ENCODE peak calls at places on chromosomes 4 and X, in eight cellular contexts. One of them, this sample, is unnamed.

GRCh38 chr4:168844261-168845039 is 165.6 kb downstream of the CBR4 start:
- DNase-seq in heart left ventricle: no peak
- DNase-seq in mammary epithelial cell: no peak
- DNase-seq in right cardiac atrium: no peak
- DNase-seq in OCI-LY7: no peak
- DNase-seq in spleen: no peak
- DNase-seq in Panc1: no peak
- DNase-seq in AG04450: peak
- DNase-seq in this sample: no peak

GRCh38 chr4:93983133-93983532 is 154.6 kb downstream of the ATOH1 start:
- DNase-seq in heart left ventricle: no peak
- DNase-seq in mammary epithelial cell: no peak
- DNase-seq in right cardiac atrium: no peak
- DNase-seq in OCI-LY7: peak
- DNase-seq in spleen: no peak
- DNase-seq in Panc1: no peak
- DNase-seq in AG04450: no peak
- DNase-seq in this sample: no peak

GRCh38 chr4:141645611-141646340 is 9.4 kb downstream of the IL15 start:
- DNase-seq in heart left ventricle: no peak
- DNase-seq in mammary epithelial cell: peak
- DNase-seq in right cardiac atrium: no peak
- DNase-seq in OCI-LY7: no peak
- DNase-seq in spleen: no peak
- DNase-seq in Panc1: no peak
- DNase-seq in AG04450: no peak
- DNase-seq in this sample: no peak

GRCh38 chr4:151786158-151786495 is 25.3 kb upstream of the GATB start:
- DNase-seq in heart left ventricle: no peak
- DNase-seq in mammary epithelial cell: no peak
- DNase-seq in right cardiac atrium: no peak
- DNase-seq in OCI-LY7: no peak
- DNase-seq in spleen: no peak
- DNase-seq in Panc1: no peak
- DNase-seq in AG04450: no peak
- DNase-seq in this sample: no peak

GRCh38 chrX:141924293-141924692 is 20.6 kb downstream of the MAGEC1 start:
- DNase-seq in heart left ventricle: no peak
- DNase-seq in mammary epithelial cell: no peak
- DNase-seq in right cardiac atrium: no peak
- DNase-seq in OCI-LY7: no peak
- DNase-seq in spleen: no peak
- DNase-seq in Panc1: no peak
- DNase-seq in AG04450: no peak
- DNase-seq in this sample: no peak

GRCh38 chrX:85243761-85244410 is at the start of the genes SATL1 and ZNF711:
- DNase-seq in heart left ventricle: peak
- DNase-seq in mammary epithelial cell: peak
- DNase-seq in right cardiac atrium: peak
- DNase-seq in OCI-LY7: peak
- DNase-seq in spleen: peak
- DNase-seq in Panc1: no peak
- DNase-seq in AG04450: no peak
- DNase-seq in this sample: no peak

GRCh38 chr4:163693211-163693610 is 198.7 kb downstream of the TMA16 start:
- DNase-seq in heart left ventricle: no peak
- DNase-seq in mammary epithelial cell: no peak
- DNase-seq in right cardiac atrium: no peak
- DNase-seq in OCI-LY7: no peak
- DNase-seq in spleen: no peak
- DNase-seq in Panc1: no peak
- DNase-seq in AG04450: peak
- DNase-seq in this sample: no peak

GRCh38 chr4:14958436-14958835 is 43.8 kb upstream of the CPEB2 start:
- DNase-seq in heart left ventricle: no peak
- DNase-seq in mammary epithelial cell: no peak
- DNase-seq in right cardiac atrium: no peak
- DNase-seq in OCI-LY7: no peak
- DNase-seq in spleen: no peak
- DNase-seq in Panc1: no peak
- DNase-seq in AG04450: no peak
- DNase-seq in this sample: no peak

GRCh38 chrX:11446951-11447350 is 153.7 kb downstream of the AMELX start:
- DNase-seq in heart left ventricle: no peak
- DNase-seq in mammary epithelial cell: no peak
- DNase-seq in right cardiac atrium: no peak
- DNase-seq in OCI-LY7: no peak
- DNase-seq in spleen: no peak
- DNase-seq in Panc1: no peak
- DNase-seq in AG04450: no peak
- DNase-seq in this sample: no peak

GRCh38 chr4:40445671-40446070 is 110.5 kb downstream of the CHRNA9 start:
- DNase-seq in heart left ventricle: no peak
- DNase-seq in mammary epithelial cell: no peak
- DNase-seq in right cardiac atrium: no peak
- DNase-seq in OCI-LY7: no peak
- DNase-seq in spleen: no peak
- DNase-seq in Panc1: no peak
- DNase-seq in AG04450: no peak
- DNase-seq in this sample: no peak

GRCh38 chr4:142565771-142566170 is 280.3 kb downstream of the INPP4B start:
- DNase-seq in heart left ventricle: no peak
- DNase-seq in mammary epithelial cell: no peak
- DNase-seq in right cardiac atrium: no peak
- DNase-seq in OCI-LY7: no peak
- DNase-seq in spleen: no peak
- DNase-seq in Panc1: no peak
- DNase-seq in AG04450: no peak
- DNase-seq in this sample: no peak

GRCh38 chr4:98656443-98656842 is 2.0 kb downstream of the TSPAN5 start:
- DNase-seq in heart left ventricle: no peak
- DNase-seq in mammary epithelial cell: no peak
- DNase-seq in right cardiac atrium: no peak
- DNase-seq in OCI-LY7: no peak
- DNase-seq in spleen: no peak
- DNase-seq in Panc1: no peak
- DNase-seq in AG04450: no peak
- DNase-seq in this sample: no peak
- H3K27ac ChIP-seq in heart left ventricle: no peak
- H3K27ac ChIP-seq in mammary epithelial cell: peak
- H3K27ac ChIP-seq in right cardiac atrium: no peak
- H3K27ac ChIP-seq in OCI-LY7: no peak
- H3K27ac ChIP-seq in spleen: no peak
- H3K27ac ChIP-seq in Panc1: peak
- H3K27ac ChIP-seq in AG04450: no peak
- H3K27ac ChIP-seq in this sample: no peak

DNA sequence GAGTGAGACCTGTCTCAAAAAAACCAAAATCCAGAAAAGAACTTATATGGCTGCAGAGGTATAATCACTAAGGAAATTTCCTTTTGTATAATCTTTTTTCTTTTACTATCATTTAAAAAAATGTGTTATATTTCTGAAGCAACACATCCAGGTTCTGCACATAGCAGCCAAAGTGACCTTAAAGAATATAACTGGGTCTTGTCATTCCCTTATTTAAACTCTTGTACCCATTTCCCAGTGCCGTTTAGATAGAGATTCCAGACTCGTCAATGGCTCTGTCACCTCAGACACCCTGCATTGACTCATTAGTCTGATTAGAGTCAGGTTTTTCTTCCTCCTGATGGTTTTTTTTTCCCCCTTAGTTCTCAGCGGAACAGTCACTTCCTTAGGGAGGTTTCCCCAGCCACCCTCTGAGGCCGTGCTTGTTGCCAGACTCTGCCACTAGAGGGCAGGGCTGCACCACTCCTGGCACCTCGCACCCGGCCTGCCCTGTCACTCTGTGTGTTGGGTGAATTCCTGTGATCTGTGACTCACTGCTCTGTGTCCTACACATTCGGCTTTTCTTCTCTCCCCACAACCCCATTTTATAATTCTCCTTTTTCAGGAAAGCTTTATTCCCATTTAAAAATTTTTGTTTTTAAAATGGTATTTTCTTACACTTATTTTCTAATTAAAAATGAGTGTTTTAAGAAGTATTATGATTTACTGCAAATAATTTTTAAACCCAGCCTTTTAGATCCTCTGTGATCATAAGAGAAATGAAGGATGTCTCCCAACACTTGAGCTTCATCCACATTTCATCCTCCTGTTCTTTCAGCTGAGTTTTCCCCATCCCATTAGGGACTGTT is 32.1 kb downstream of the HTT start:
- DNase-seq in heart left ventricle: peak
- DNase-seq in mammary epithelial cell: peak
- DNase-seq in right cardiac atrium: peak
- DNase-seq in OCI-LY7: peak
- DNase-seq in spleen: peak
- DNase-seq in Panc1: peak
- DNase-seq in AG04450: peak
- DNase-seq in this sample: peak
- H3K27ac ChIP-seq in heart left ventricle: peak
- H3K27ac ChIP-seq in mammary epithelial cell: peak
- H3K27ac ChIP-seq in right cardiac atrium: peak
- H3K27ac ChIP-seq in OCI-LY7: no peak
- H3K27ac ChIP-seq in spleen: no peak
- H3K27ac ChIP-seq in Panc1: no peak
- H3K27ac ChIP-seq in AG04450: peak
- H3K27ac ChIP-seq in this sample: peak

GRCh38 chr4:87031946-87032345 is 97.1 kb downstream of the AFF1 start:
- DNase-seq in heart left ventricle: no peak
- DNase-seq in mammary epithelial cell: no peak
- DNase-seq in right cardiac atrium: no peak
- DNase-seq in OCI-LY7: no peak
- DNase-seq in spleen: no peak
- DNase-seq in Panc1: no peak
- DNase-seq in AG04450: no peak
- DNase-seq in this sample: no peak

GRCh38 chr4:87030124-87030523 is 95.3 kb downstream of the AFF1 start:
- DNase-seq in heart left ventricle: no peak
- DNase-seq in mammary epithelial cell: no peak
- DNase-seq in right cardiac atrium: no peak
- DNase-seq in OCI-LY7: no peak
- DNase-seq in spleen: no peak
- DNase-seq in Panc1: no peak
- DNase-seq in AG04450: no peak
- DNase-seq in this sample: no peak

GRCh38 chr4:87030606-87031441 is 96.0 kb downstream of the AFF1 start:
- DNase-seq in heart left ventricle: no peak
- DNase-seq in mammary epithelial cell: no peak
- DNase-seq in right cardiac atrium: no peak
- DNase-seq in OCI-LY7: no peak
- DNase-seq in spleen: no peak
- DNase-seq in Panc1: no peak
- DNase-seq in AG04450: no peak
- DNase-seq in this sample: no peak

GRCh38 chr4:87026795-87027495 is 92.1 kb downstream of the AFF1 start:
- DNase-seq in heart left ventricle: no peak
- DNase-seq in mammary epithelial cell: no peak
- DNase-seq in right cardiac atrium: no peak
- DNase-seq in OCI-LY7: peak
- DNase-seq in spleen: no peak
- DNase-seq in Panc1: no peak
- DNase-seq in AG04450: no peak
- DNase-seq in this sample: no peak

DNA sequence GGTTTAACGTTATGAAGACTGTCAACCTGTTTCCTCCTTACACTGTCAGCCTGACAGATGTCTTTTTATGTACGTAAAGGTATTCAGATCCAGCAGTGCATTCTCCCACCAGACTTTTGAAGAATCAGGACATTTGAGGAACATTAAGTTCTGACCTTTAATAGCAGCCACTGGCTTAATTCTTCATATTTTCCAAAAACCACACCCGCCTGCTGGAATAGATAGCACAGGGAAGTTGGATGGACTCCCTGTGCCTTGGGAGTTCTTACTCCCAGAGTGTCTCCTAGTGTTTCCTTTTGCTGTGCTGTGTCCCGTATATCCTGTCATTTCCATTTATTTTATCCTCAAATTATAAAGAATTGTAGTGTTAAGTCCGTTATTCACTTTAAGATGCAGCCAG is 94.5 kb downstream of the AFF1 start:
- DNase-seq in heart left ventricle: peak
- DNase-seq in mammary epithelial cell: no peak
- DNase-seq in right cardiac atrium: no peak
- DNase-seq in OCI-LY7: no peak
- DNase-seq in spleen: no peak
- DNase-seq in Panc1: no peak
- DNase-seq in AG04450: no peak
- DNase-seq in this sample: peak
- H3K27ac ChIP-seq in heart left ventricle: peak
- H3K27ac ChIP-seq in mammary epithelial cell: no peak
- H3K27ac ChIP-seq in right cardiac atrium: peak
- H3K27ac ChIP-seq in OCI-LY7: no peak
- H3K27ac ChIP-seq in spleen: no peak
- H3K27ac ChIP-seq in Panc1: no peak
- H3K27ac ChIP-seq in AG04450: no peak
- H3K27ac ChIP-seq in this sample: peak

GRCh38 chr4:110088670-110089069 is 109.7 kb downstream of the ELOVL6 start:
- DNase-seq in heart left ventricle: no peak
- DNase-seq in mammary epithelial cell: peak
- DNase-seq in right cardiac atrium: no peak
- DNase-seq in OCI-LY7: peak
- DNase-seq in spleen: no peak
- DNase-seq in Panc1: no peak
- DNase-seq in AG04450: peak
- DNase-seq in this sample: no peak
- H3K27ac ChIP-seq in heart left ventricle: no peak
- H3K27ac ChIP-seq in mammary epithelial cell: peak
- H3K27ac ChIP-seq in right cardiac atrium: no peak
- H3K27ac ChIP-seq in OCI-LY7: no peak
- H3K27ac ChIP-seq in spleen: no peak
- H3K27ac ChIP-seq in Panc1: no peak
- H3K27ac ChIP-seq in AG04450: no peak
- H3K27ac ChIP-seq in this sample: no peak

DNA sequence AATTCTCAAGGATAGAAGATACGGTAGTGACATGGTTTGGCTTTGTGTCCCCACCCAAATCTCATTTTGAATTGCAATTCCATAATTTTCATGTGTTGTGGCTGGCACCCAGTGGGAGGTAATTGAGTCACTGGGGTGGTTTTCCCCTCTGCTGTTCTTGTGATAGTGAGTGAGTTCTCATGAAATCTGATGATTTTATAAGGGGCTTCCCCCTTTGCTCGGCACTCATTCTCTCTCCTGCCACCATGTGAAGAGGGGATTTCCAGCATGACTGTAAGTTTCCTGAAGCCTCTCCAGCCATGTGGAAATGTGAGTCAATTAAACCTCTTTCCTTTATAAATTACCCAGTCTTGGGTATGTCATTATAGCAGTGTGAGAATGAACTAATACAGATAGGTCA is 8.5 kb upstream of the SPANXN4 start:
- DNase-seq in heart left ventricle: no peak
- DNase-seq in mammary epithelial cell: no peak
- DNase-seq in right cardiac atrium: no peak
- DNase-seq in OCI-LY7: no peak
- DNase-seq in spleen: no peak
- DNase-seq in Panc1: no peak
- DNase-seq in AG04450: no peak
- DNase-seq in this sample: no peak
- H3K27ac ChIP-seq in heart left ventricle: no peak
- H3K27ac ChIP-seq in mammary epithelial cell: no peak
- H3K27ac ChIP-seq in right cardiac atrium: no peak
- H3K27ac ChIP-seq in OCI-LY7: no peak
- H3K27ac ChIP-seq in spleen: no peak
- H3K27ac ChIP-seq in Panc1: no peak
- H3K27ac ChIP-seq in AG04450: no peak
- H3K27ac ChIP-seq in this sample: no peak